ENCODE peak calls at places on chromosomes 7 and 10, in five cellular contexts. T is mammary epithelial cell, P is neuronal stem cell, L is cardiac muscle cell, E is astrocyte. Y is an unnamed sample.

GRCh38 chr10:107915277-107915634 is 750.8 kb upstream of the SORCS1 start:
- DNase-seq in T (peak; percentile 83), P (no peak), L (peak; percentile 57), E (peak; percentile 1), Y (no peak)

GRCh38 chr7:128122577-128123290 is 91.5 kb upstream of the LRRC4 start:
- DNase-seq in T (no peak), P (no peak), L (no peak), E (no peak), Y (no peak)

GRCh38 chr10:2477154-2477553 is 590.2 kb upstream of the PFKP start:
- DNase-seq in T (no peak), P (peak; percentile 51), L (no peak), E (no peak), Y (no peak)

GRCh38 chr10:110483633-110484032 is 14.1 kb upstream of the DUSP5 start:
- DNase-seq in T (no peak), P (no peak), L (no peak), E (no peak), Y (no peak)

GRCh38 chr7:2403718-2404648 is 572 bp downstream of the CHST12 start:
- DNase-seq in T (peak; percentile 26), P (peak; percentile 43), L (peak; percentile 39), E (no peak), Y (peak; percentile 33)

GRCh38 chr10:74078037-74078436 is 72.6 kb downstream of the AP3M1 start:
- DNase-seq in T (no peak), P (no peak), L (peak; percentile 49), E (peak; percentile 93), Y (peak; percentile 19)

GRCh38 chr10:71963351-71963755 is 842 bp upstream of the CHST3 start:
- DNase-seq in T (no peak), P (no peak), L (peak; percentile 48), E (no peak), Y (no peak)

GRCh38 chr7:27576360-27576944 is 86.2 kb downstream of the HIBADH start:
- DNase-seq in T (peak; percentile 20), P (peak; percentile 27), L (peak; percentile 63), E (no peak), Y (no peak)

GRCh38 chr10:12482586-12482985 is 133.2 kb downstream of the CAMK1D start:
- DNase-seq in T (no peak), P (no peak), L (no peak), E (no peak), Y (no peak)

GRCh38 chr7:152121432-152121831 is 96.0 kb downstream of the GALNT11 start:
- DNase-seq in T (no peak), P (no peak), L (no peak), E (no peak), Y (no peak)

GRCh38 chr7:77348371-77348813 is 67.8 kb downstream of the GSAP start:
- DNase-seq in T (peak; percentile 73), P (no peak), L (peak; percentile 95), E (peak; percentile 93), Y (peak; percentile 53)

GRCh38 chr7:108053250-108053649 is 50.3 kb upstream of the LAMB1 start:
- DNase-seq in T (no peak), P (no peak), L (no peak), E (no peak), Y (no peak)

GRCh38 chr10:95382174-95382573 is 91.4 kb upstream of the PDLIM1 start:
- DNase-seq in T (no peak), P (no peak), L (no peak), E (no peak), Y (no peak)

GRCh38 chr10:112137381-112137987 is 46.1 kb downstream of the GPAM start:
- DNase-seq in T (peak; percentile 40), P (peak; percentile 83), L (peak; percentile 72), E (peak; percentile 19), Y (peak; percentile 43)

GRCh38 chr10:122980209-122981065 is at the start of gene PSTK:
- DNase-seq in T (peak; percentile 86), P (peak; percentile 90), L (peak; percentile 95), E (peak; percentile 86), Y (peak; percentile 89)
- H3K4me3 ChIP-seq in T (peak within 1 kb of the TSS; percentile 100), P (peak within 1 kb of the TSS; percentile 98), L (peak within 1 kb of the TSS; percentile 74), E (peak within 1 kb of the TSS; percentile 80), Y (peak within 1 kb of the TSS; percentile 99)

GRCh38 chr10:8043569-8044306 is 10.8 kb upstream of the GATA3 start:
- DNase-seq in T (no peak), P (peak; percentile 38), L (no peak), E (no peak), Y (no peak)

GRCh38 chr10:8044908-8045727 is 9.4 kb upstream of the GATA3 start:
- DNase-seq in T (peak; percentile 27), P (peak; percentile 39), L (no peak), E (no peak), Y (peak; percentile 16)

GRCh38 chr10:8045728-8046494 is 8.6 kb upstream of the GATA3 start:
- DNase-seq in T (no peak), P (no peak), L (no peak), E (no peak), Y (no peak)

GRCh38 chr10:8042864-8043568 is 11.5 kb upstream of the GATA3 start:
- DNase-seq in T (no peak), P (peak; percentile 14), L (no peak), E (no peak), Y (no peak)

DNA sequence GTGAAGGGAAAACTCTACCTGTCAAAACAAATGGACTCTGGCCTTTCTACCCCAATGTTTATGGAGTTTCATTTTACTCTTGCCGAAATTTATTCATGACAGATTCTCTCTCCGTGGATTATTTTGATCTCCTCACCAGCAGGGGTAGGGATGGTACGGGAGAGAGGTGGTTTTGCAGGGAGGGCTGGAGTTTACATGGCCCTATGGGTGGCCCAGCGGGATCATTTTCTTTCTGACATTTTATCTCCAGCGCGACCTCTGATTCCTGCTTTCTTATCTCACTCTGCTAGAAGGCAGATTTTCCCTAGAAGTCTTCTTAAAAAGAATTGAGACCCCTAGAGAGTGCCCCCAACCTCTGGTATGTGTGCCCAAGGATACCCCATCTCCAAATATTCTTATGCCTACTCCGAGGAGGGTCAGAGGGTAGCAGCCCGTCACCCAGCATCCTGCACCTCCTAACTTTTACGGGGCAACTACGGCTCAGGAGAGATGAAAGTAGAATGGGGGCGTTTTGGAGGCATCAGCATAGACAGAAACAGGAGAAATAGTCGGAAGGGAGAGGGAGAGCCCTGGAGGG is 10.1 kb upstream of the GATA3 start:
- DNase-seq in T (no peak), P (no peak), L (no peak), E (no peak), Y (no peak)
- H3K27me3 ChIP-seq in T (no peaks in the 10 kb centered on the region), P (peaks cover 66% of the 10 kb centered on the region), L (peaks cover 100% of the 10 kb centered on the region), E (peaks cover 97% of the 10 kb centered on the region), Y (peaks cover 59% of the 10 kb centered on the region)

GRCh38 chr10:87089746-87090145 is 4.9 kb downstream of the GLUD1 start:
- DNase-seq in T (no peak), P (no peak), L (no peak), E (no peak), Y (no peak)
- H3K4me3 ChIP-seq in T (no peak overlapping the region), P (no peak overlapping the region), L (no peak overlapping the region), E (no peak overlapping the region), Y (no peak overlapping the region)

GRCh38 chr7:31335161-31335888 is 5.2 kb downstream of the NEUROD6 start:
- DNase-seq in T (no peak), P (no peak), L (peak; percentile 1), E (no peak), Y (no peak)
- H3K27me3 ChIP-seq in T (peaks cover 14% of the 10 kb centered on the region), P (peaks cover 8% of the 10 kb centered on the region), L (peaks cover 63% of the 10 kb centered on the region), E (peaks cover 27% of the 10 kb centered on the region), Y (peaks cover 48% of the 10 kb centered on the region)

DNA sequence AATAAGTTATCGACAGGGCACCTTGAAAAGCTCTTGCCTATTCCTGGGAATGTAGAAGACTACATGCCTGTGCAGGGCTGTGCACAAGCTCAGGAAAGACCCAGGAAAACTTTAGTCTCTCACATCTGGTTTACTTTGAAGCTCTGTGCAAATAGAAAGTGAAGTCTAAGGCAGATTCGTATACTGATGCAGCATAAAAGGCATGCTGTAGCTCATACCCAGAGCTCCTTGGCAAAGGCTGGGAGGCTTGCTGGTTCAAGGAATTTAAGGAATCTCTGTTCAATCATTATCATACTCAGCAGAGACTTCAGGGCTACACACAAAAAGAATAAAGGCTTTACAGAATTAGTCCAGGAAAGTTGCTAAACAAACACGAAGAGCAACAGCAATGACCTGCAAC is 192.0 kb downstream of the OTUD1 start:
- DNase-seq in T (no peak), P (peak; percentile 3), L (no peak), E (no peak), Y (no peak)
- H3K4me3 ChIP-seq in T (no peak overlapping the region), P (no peak overlapping the region), L (no peak overlapping the region), E (no peak overlapping the region), Y (no peak overlapping the region)

GRCh38 chr10:100615911-100616310 is 80.2 kb downstream of the HIF1AN start:
- DNase-seq in T (no peak), P (no peak), L (no peak), E (no peak), Y (no peak)
- H3K27me3 ChIP-seq in T (peaks cover 3% of the 10 kb centered on the region), P (no peaks in the 10 kb centered on the region), L (peaks cover 25% of the 10 kb centered on the region), E (peaks cover 31% of the 10 kb centered on the region), Y (peaks cover 47% of the 10 kb centered on the region)

GRCh38 chr10:22615101-22615500 is 99.3 kb downstream of the PIP4K2A start:
- DNase-seq in T (no peak), P (no peak), L (no peak), E (no peak), Y (no peak)
- H3K4me3 ChIP-seq in T (no peak overlapping the region), P (no peak overlapping the region), L (no peak overlapping the region), E (no peak overlapping the region), Y (no peak overlapping the region)